ENCODE peak calls at places on chromosome 11, in five cellular contexts. Q is right atrium auricular region; F is effector memory CD4-positive, alpha-beta T cell; W is tibial artery; P is naive thymus-derived CD4-positive, alpha-beta T cell. N is an unnamed sample.

GRCh38 chr11:47035108-47035507 is 98.5 kb downstream of the CSTPP1 start:
- DNase-seq in Q (no peak), P (no peak), W (no peak), F (no peak), N (no peak)

GRCh38 chr11:77107950-77108349 is 5.3 kb downstream of the OMP start:
- DNase-seq in P (no peak), F (no peak), W (peak), Q (no peak), N (no peak)

GRCh38 chr11:104219081-104219480 is 55.1 kb upstream of the PDGFD start:
- DNase-seq in Q (peak), W (peak), F (no peak), P (no peak), N (no peak)

GRCh38 chr11:134034496-134035381 is 34.1 kb upstream of the JAM3 start:
- DNase-seq in F (no peak), Q (no peak), P (no peak), W (no peak), N (no peak)

GRCh38 chr11:73538381-73538872 is 59.5 kb downstream of the FAM168A start:
- DNase-seq in P (no peak), F (no peak), W (no peak), Q (no peak), N (no peak)

GRCh38 chr11:95154514-95154913 is 64.9 kb downstream of the ENDOD1 start:
- DNase-seq in P (peak), W (no peak), F (peak), Q (no peak), N (no peak)

GRCh38 chr11:65262775-65263174 is 1.0 kb downstream of the POLA2 start:
- DNase-seq in F (no peak), P (no peak), W (no peak), Q (no peak), N (no peak)

GRCh38 chr11:77468527-77468926 is 5.4 kb downstream of the PAK1 start:
- DNase-seq in W (no peak), F (no peak), P (no peak), Q (no peak), N (no peak)

GRCh38 chr11:108960498-108960897 is 295.6 kb downstream of the DDX10 start:
- DNase-seq in Q (no peak), W (no peak), F (no peak), P (no peak), N (no peak)

GRCh38 chr11:66969584-66970205 is 5.4 kb upstream of the C11orf86 start:
- DNase-seq in Q (no peak), W (no peak), F (no peak), P (no peak), N (no peak)

GRCh38 chr11:65159005-65159404 is 11.0 kb upstream of the SPDYC start:
- DNase-seq in F (no peak), P (no peak), W (no peak), Q (no peak), N (no peak)

GRCh38 chr11:122126024-122126678 is 10.1 kb upstream of the BLID start:
- DNase-seq in W (no peak), Q (no peak), F (no peak), P (no peak), N (no peak)

GRCh38 chr11:20854214-20854613 is 184.8 kb downstream of the NELL1 start:
- DNase-seq in P (no peak), F (no peak), Q (no peak), W (no peak), N (no peak)

GRCh38 chr11:31813961-31814868 is 3.1 kb upstream of the PAX6 start:
- DNase-seq in Q (no peak), P (no peak), F (no peak), W (no peak), N (no peak)

GRCh38 chr11:74566386-74566960 is 25.9 kb upstream of the POLD3 start:
- DNase-seq in Q (no peak), W (no peak), P (no peak), F (no peak), N (no peak)

GRCh38 chr11:111792955-111793500 is 26.8 kb upstream of the PPP2R1B start:
- DNase-seq in P (no peak), F (no peak), Q (no peak), W (no peak), N (no peak)

GRCh38 chr11:19187880-19188279 is 13.9 kb downstream of the CSRP3 start:
- DNase-seq in F (no peak), Q (no peak), W (no peak), P (no peak), N (no peak)

GRCh38 chr11:46285594-46286033 is 8.2 kb downstream of the CREB3L1 start:
- DNase-seq in W (no peak), Q (no peak), F (no peak), P (no peak), N (no peak)

GRCh38 chr11:112113539-112114457 is 27.1 kb downstream of the SDHD start:
- DNase-seq in Q (no peak), F (no peak), W (no peak), P (no peak), N (no peak)

GRCh38 chr11:78050964-78051831 is 12.5 kb upstream of the THRSP start:
- DNase-seq in Q (no peak), P (no peak), W (no peak), F (no peak), N (no peak)

GRCh38 chr11:117697319-117697718 is 99.7 kb downstream of the DSCAML1 start:
- DNase-seq in F (no peak), Q (no peak), P (no peak), W (no peak), N (no peak)

GRCh38 chr11:73159981-73160777 is 18.1 kb upstream of the FCHSD2 start:
- DNase-seq in P (no peak), F (no peak), W (no peak), Q (no peak), N (no peak)

GRCh38 chr11:19853901-19854300 is 141.3 kb downstream of the NAV2 start:
- DNase-seq in W (no peak), Q (no peak), P (no peak), F (no peak), N (no peak)

GRCh38 chr11:72240461-72241289 is 3.3 kb downstream of the PHOX2A start:
- DNase-seq in F (no peak), W (no peak), P (no peak), Q (no peak), N (no peak)

GRCh38 chr11:46611526-46612304 is 5.3 kb downstream of the HARBI1 start:
- DNase-seq in W (no peak), Q (no peak), P (no peak), F (no peak), N (no peak)

GRCh38 chr11:130798801-130799200 is 117.5 kb downstream of the SNX19 start:
- DNase-seq in F (no peak), Q (no peak), W (no peak), P (no peak), N (no peak)

GRCh38 chr11:111696556-111696955 is 69.6 kb downstream of the PPP2R1B start:
- DNase-seq in W (no peak), Q (no peak), F (no peak), P (no peak), N (no peak)

GRCh38 chr11:111402411-111402810 is 23.3 kb upstream of the POU2AF1 start:
- DNase-seq in Q (no peak), W (no peak), P (no peak), F (no peak), N (no peak)

GRCh38 chr11:134949716-134950115 is 537.7 kb upstream of the B3GAT1 start:
- DNase-seq in W (no peak), F (no peak), P (no peak), Q (no peak), N (no peak)

GRCh38 chr11:10301656-10302293 is 3.1 kb upstream of the ADM start:
- DNase-seq in F (no peak), W (no peak), P (no peak), Q (no peak), N (no peak)

GRCh38 chr11:126716456-126717083 is 284.0 kb downstream of the KIRREL3 start:
- DNase-seq in F (no peak), Q (no peak), P (peak), W (no peak), N (no peak)

GRCh38 chr11:10451399-10452116 is 3.5 kb upstream of the AMPD3 start:
- DNase-seq in F (no peak), Q (no peak), P (no peak), W (no peak), N (no peak)

GRCh38 chr11:67484847-67485311 is 2.1 kb downstream of the AIP start:
- DNase-seq in F (no peak), P (peak), Q (no peak), W (no peak), N (no peak)

GRCh38 chr11:17416492-17416891 is 28.0 kb upstream of the KCNJ11 start:
- DNase-seq in W (no peak), P (no peak), F (no peak), Q (no peak), N (no peak)

GRCh38 chr11:62792193-62792575 is 378 bp upstream of the TMEM223 start:
- DNase-seq in W (no peak), F (no peak), Q (no peak), P (no peak), N (no peak)
- H3K4me3 ChIP-seq in W (peak), F (peak), Q (peak), P (peak), N (peak)

GRCh38 chr11:1748467-1749019 is 1.9 kb downstream of the IFITM10 start:
- DNase-seq in F (no peak), P (no peak), Q (no peak), W (peak), N (no peak)
- H3K4me3 ChIP-seq in F (no peak), P (no peak), Q (peak), W (peak), N (peak)

GRCh38 chr11:61971177-61972111 is 4.0 kb upstream of the FTH1 start:
- DNase-seq in F (no peak), Q (peak), P (peak), W (peak), N (no peak)
- H3K4me3 ChIP-seq in F (no peak), Q (no peak), P (no peak), W (no peak), N (peak)

DNA sequence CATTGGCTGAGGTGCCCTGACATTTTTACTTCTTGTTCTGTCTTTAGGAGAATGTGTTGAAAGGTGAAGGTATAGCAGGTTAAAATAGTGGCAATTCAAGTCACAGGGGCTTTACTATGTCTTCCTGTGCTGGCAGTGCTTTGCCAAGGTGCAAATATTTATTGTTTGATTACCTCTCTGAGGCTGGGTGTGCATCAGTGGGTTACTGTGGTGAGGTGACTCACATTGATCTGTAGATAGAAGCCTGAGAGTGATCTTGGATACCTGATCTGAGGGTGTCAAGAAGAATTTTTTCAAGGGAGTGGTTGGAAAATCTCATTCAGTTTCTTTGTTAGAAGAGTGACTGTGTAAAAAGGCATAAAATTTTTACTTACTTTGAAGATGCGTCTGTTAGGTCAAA is 90.0 kb downstream of the ARHGAP42 start:
- DNase-seq in W (no peak), P (no peak), Q (no peak), F (no peak), N (no peak)
- H3K4me3 ChIP-seq in W (no peak), P (no peak), Q (no peak), F (no peak), N (no peak)

GRCh38 chr11:128716661-128717210 is 22.9 kb downstream of the FLI1 start:
- DNase-seq in Q (no peak), F (peak), P (peak), W (peak), N (no peak)

GRCh38 chr11:128714881-128715280 is 21.0 kb downstream of the FLI1 start:
- DNase-seq in P (no peak), Q (no peak), F (no peak), W (no peak), N (no peak)

GRCh38 chr11:128717581-128717980 is 23.7 kb downstream of the FLI1 start:
- DNase-seq in W (no peak), Q (no peak), P (no peak), F (no peak), N (no peak)

GRCh38 chr11:128715691-128716153 is 21.9 kb downstream of the FLI1 start:
- DNase-seq in W (no peak), Q (no peak), F (no peak), P (no peak), N (no peak)

GRCh38 chr11:128716231-128716630 is 22.4 kb downstream of the FLI1 start:
- DNase-seq in F (no peak), Q (no peak), P (no peak), W (no peak), N (no peak)
- H3K4me3 ChIP-seq in F (peak), Q (no peak), P (peak), W (no peak), N (no peak)

DNA sequence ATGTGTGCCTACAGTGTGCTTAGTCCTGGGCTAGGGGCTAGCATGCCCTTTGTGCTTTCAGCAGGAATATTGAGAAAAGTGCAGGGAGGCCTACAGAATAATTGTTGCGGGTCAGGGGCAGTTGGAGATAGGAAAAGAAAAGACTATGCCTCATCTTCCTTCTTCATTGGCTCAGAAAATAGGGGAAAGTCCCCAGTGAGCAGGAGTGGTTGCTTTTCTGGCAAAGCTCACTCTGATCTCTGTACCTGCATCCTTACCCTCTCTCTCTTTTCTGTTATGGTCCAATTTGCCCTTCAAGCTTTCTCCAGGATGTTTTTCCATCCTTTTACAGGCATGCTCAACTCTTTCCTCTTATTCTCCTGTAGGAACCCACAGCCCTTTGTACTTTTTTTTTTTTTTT is 29.5 kb upstream of the RRM1 start:
- DNase-seq in Q (no peak), P (no peak), W (no peak), F (no peak), N (no peak)
- H3K4me3 ChIP-seq in Q (no peak), P (no peak), W (no peak), F (no peak), N (no peak)

DNA sequence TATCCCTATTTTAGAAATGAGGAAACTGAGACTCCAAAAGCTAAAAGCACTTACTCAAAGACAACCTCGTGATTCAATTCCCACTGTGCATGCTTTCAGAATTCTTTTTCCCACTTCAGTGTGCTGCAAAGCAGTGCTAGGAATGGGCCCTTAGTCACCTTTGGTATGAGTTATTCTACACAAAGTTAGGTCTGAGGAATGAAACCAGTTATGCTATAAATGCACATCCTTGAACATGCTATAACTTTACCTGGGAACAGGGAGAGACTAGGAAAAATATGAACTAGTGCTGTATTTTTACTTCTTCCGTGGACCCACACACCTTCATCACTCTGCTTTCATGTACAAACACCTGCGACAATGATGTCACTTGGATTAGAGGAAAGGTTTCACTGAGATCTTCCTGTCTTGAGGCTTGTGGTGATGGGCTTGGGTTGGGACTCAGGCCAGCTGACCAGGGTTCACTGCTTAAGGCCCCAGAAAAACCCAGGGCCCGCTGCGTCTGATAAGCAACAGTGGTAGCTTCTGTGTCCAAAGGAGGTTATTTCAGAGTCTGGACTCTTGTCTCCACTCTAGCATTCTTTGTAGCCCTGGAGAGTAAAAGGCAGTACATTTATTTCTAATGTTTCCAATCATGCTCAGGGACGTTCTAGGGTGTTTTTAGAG is 81.6 kb downstream of the ZC3H12C start:
- DNase-seq in P (no peak), Q (peak), W (no peak), F (no peak), N (no peak)
- H3K4me3 ChIP-seq in P (no peak), Q (peak), W (no peak), F (no peak), N (no peak)

N was measured in vagina.